ENCODE peak calls at places on chromosomes 13 and 19, in ten cellular contexts. Q is B cell; C is HEK293T; G is effector memory CD8-positive, alpha-beta T cell; F is HT1080; I is stomach; X is glutamatergic neuron; Z is psoas muscle; A is brain pericyte; D is NCI-H774. O is an unnamed sample.

GRCh38 chr13:96673825-96674224 is 320.5 kb downstream of the OXGR1 start:
- DNase-seq in Q (no peak), C (no peak), G (no peak), F (no peak), I (no peak), X (no peak), Z (no peak), A (no peak), D (no peak), O (no peak)

GRCh38 chr19:48552406-48553322 is 692 bp downstream of the SULT2B1 start:
- DNase-seq in Q (no peak), C (no peak), G (no peak), F (peak), I (no peak), X (no peak), Z (no peak), A (no peak), D (no peak), O (no peak)

GRCh38 chr13:99984134-99984462 is 2.5 kb downstream of the ZIC2 start:
- DNase-seq in Q (no peak), C (no peak), G (no peak), F (no peak), I (no peak), X (no peak), Z (no peak), A (no peak), D (no peak), O (no peak)

GRCh38 chr13:70391678-70392077 is 283.4 kb upstream of the KLHL1 start:
- DNase-seq in Q (no peak), C (no peak), G (no peak), F (no peak), I (peak), X (no peak), Z (no peak), A (no peak), D (peak), O (no peak)

GRCh38 chr19:33654840-33655508 is 33.2 kb downstream of the CHST8 start:
- DNase-seq in Q (no peak), C (no peak), G (no peak), F (no peak), I (peak), X (no peak), Z (no peak), A (no peak), D (no peak), O (no peak)

GRCh38 chr13:20351279-20352022 is 119.3 kb upstream of the GJB6 start:
- DNase-seq in Q (no peak), C (no peak), G (no peak), F (peak), I (no peak), X (no peak), Z (no peak), A (no peak), D (no peak), O (no peak)

GRCh38 chr19:35265126-35265995 is 3.4 kb upstream of the USF2 start:
- DNase-seq in Q (no peak), C (no peak), G (no peak), F (no peak), I (peak), X (no peak), Z (no peak), A (no peak), D (no peak), O (peak)

GRCh38 chr13:30037766-30038165 is 187.3 kb upstream of the UBL3 start:
- DNase-seq in Q (no peak), C (no peak), G (no peak), F (no peak), I (no peak), X (no peak), Z (no peak), A (no peak), D (no peak), O (no peak)

GRCh38 chr19:33064778-33065550 is at the start of gene RHPN2:
- DNase-seq in Q (peak), C (peak), G (no peak), F (peak), I (peak), X (peak), Z (peak), A (no peak), D (peak), O (peak)

GRCh38 chr19:5948697-5949564 is 29.0 kb downstream of the RANBP3 start:
- DNase-seq in Q (no peak), C (no peak), G (no peak), F (no peak), I (no peak), X (no peak), Z (no peak), A (no peak), D (no peak), O (no peak)

GRCh38 chr19:48608798-48609263 is 2.3 kb downstream of the SPACA4 start:
- DNase-seq in Q (peak), C (peak), G (peak), F (peak), I (no peak), X (peak), Z (no peak), A (no peak), D (peak), O (no peak)

GRCh38 chr13:109933476-109933875 is 147.1 kb upstream of the IRS2 start:
- DNase-seq in Q (no peak), C (no peak), G (no peak), F (no peak), I (no peak), X (no peak), Z (no peak), A (no peak), D (no peak), O (peak)

GRCh38 chr19:57334191-57334590 is 13.9 kb downstream of the ZNF543 start:
- DNase-seq in Q (no peak), C (no peak), G (no peak), F (no peak), I (no peak), X (no peak), Z (no peak), A (no peak), D (no peak), O (no peak)

GRCh38 chr13:29901714-29902631 is 51.6 kb upstream of the UBL3 start:
- DNase-seq in Q (no peak), C (no peak), G (peak), F (peak), I (no peak), X (no peak), Z (no peak), A (peak), D (no peak), O (no peak)

GRCh38 chr19:45164577-45165335 is 4.0 kb upstream of the NKPD1 start:
- DNase-seq in Q (peak), C (no peak), G (peak), F (peak), I (peak), X (peak), Z (peak), A (no peak), D (no peak), O (peak)